ENCODE peak calls at places on chromosomes 6 and 20, in six cellular contexts. H is GM13976; Y is AG08395; Q is nephron progenitor cell; M is right atrium auricular region; C is activated CD8-positive, alpha-beta memory T cell treated with anti-CD3 and anti-CD28 coated beads, Interleukin-2, amount 50 U/mL, for 48 hours. V is an unnamed sample.

GRCh38 chr6:148807784-148808183 is 61.0 kb downstream of the UST start:
- DNase-seq in C (no peak), Y (no peak), M (no peak), H (no peak), Q (no peak), V (no peak)

GRCh38 chr6:110951986-110952794 is 6.3 kb upstream of the GTF3C6 start:
- DNase-seq in H (no peak), Q (no peak), C (no peak), Y (no peak), M (no peak), V (peak)

GRCh38 chr20:46209930-46210671 is 92.0 kb downstream of the CD40 start:
- DNase-seq in C (no peak), Q (no peak), Y (no peak), H (no peak), M (no peak), V (no peak)

GRCh38 chr6:116971959-116972358 is 94.9 kb downstream of the RFX6 start:
- DNase-seq in Q (peak), C (no peak), H (peak), M (no peak), Y (peak), V (no peak)

GRCh38 chr6:17987576-17988421 is at the start of gene KIF13A:
- DNase-seq in C (peak), Q (peak), M (peak), H (peak), Y (peak), V (peak)

GRCh38 chr20:38919683-38920082 is 6.5 kb upstream of the FAM83D start:
- DNase-seq in M (no peak), Q (no peak), H (no peak), Y (no peak), C (no peak), V (no peak)

GRCh38 chr6:5990776-5991175 is 15.9 kb downstream of the NRN1 start:
- DNase-seq in Y (peak), H (no peak), Q (no peak), C (no peak), M (no peak), V (no peak)

GRCh38 chr6:44667668-44668390 is 280.3 kb downstream of the CDC5L start:
- DNase-seq in Y (no peak), C (peak), H (no peak), M (no peak), Q (peak), V (no peak)

GRCh38 chr6:160082627-160083026 is 39.0 kb upstream of the SLC22A1 start:
- DNase-seq in Q (no peak), M (no peak), H (no peak), Y (no peak), C (no peak), V (no peak)

GRCh38 chr6:42129360-42129676 is 13.1 kb downstream of the C6orf132 start:
- DNase-seq in H (no peak), Q (no peak), Y (no peak), M (no peak), C (no peak), V (no peak)

GRCh38 chr6:158769228-158769627 is 49.9 kb downstream of the EZR start:
- DNase-seq in M (no peak), Y (no peak), H (no peak), C (no peak), Q (no peak), V (no peak)

GRCh38 chr20:25984933-25985332 is 288.3 kb upstream of the ZNF337 start:
- DNase-seq in Q (no peak), C (peak), H (peak), Y (no peak), M (no peak), V (peak)

GRCh38 chr6:26432622-26433021 is 7.7 kb upstream of the BTN3A3 start:
- DNase-seq in M (no peak), H (no peak), Y (no peak), C (no peak), Q (no peak), V (no peak)

GRCh38 chr20:47857994-47858557 is 72.8 kb upstream of the SULF2 start:
- DNase-seq in M (peak), H (no peak), Y (peak), C (no peak), Q (no peak), V (no peak)

GRCh38 chr6:20092071-20092566 is 120.2 kb downstream of the MBOAT1 start:
- DNase-seq in H (no peak), C (no peak), Q (peak), M (no peak), Y (peak), V (peak)

GRCh38 chr20:8780926-8781325 is 288.0 kb upstream of the PLCB4 start:
- DNase-seq in Y (no peak), Q (no peak), C (no peak), H (no peak), M (no peak), V (no peak)